ENCODE peak calls at places on chromosome 6, in four cellular contexts. D is endothelial cell of umbilical vein, K is A549, W is K562. C is an unnamed sample.

GRCh38 chr6:19052219-19052618 is 665.1 kb downstream of the RNF144B start:
- DNase-seq in D (no peak), W (no peak), K (no peak), C (no peak)

GRCh38 chr6:78538002-78538401 is 329.3 kb upstream of the IRAK1BP1 start:
- DNase-seq in K (no peak), D (peak), W (no peak), C (no peak)

GRCh38 chr6:132445201-132445951 is 44.1 kb upstream of the MOXD1 start:
- DNase-seq in K (peak), D (no peak), W (no peak), C (no peak)

GRCh38 chr6:42042108-42042507 is 8.2 kb upstream of the TAF8 start:
- DNase-seq in K (no peak), W (no peak), D (no peak), C (no peak)

GRCh38 chr6:87393026-87393622 is 14.6 kb upstream of the CFAP206 start:
- DNase-seq in D (peak), W (peak), K (peak), C (peak)

GRCh38 chr6:89599727-89600126 is 38.8 kb downstream of the LYRM2 start:
- DNase-seq in W (no peak), K (no peak), D (no peak), C (no peak)

GRCh38 chr6:118141211-118141610 is 234.1 kb downstream of the SLC35F1 start:
- DNase-seq in K (no peak), D (no peak), W (no peak), C (no peak)

GRCh38 chr6:38806271-38806670 is 91.2 kb downstream of the DNAH8 start:
- DNase-seq in K (no peak), D (no peak), W (no peak), C (no peak)

GRCh38 chr6:88004707-88005106 is 42.9 kb upstream of the SPACA1 start:
- DNase-seq in W (no peak), K (no peak), D (no peak), C (peak)

GRCh38 chr6:45569210-45569945 is 191.6 kb upstream of the SUPT3H start:
- DNase-seq in D (no peak), K (no peak), W (no peak), C (no peak)

GRCh38 chr6:105804000-105804399 is 282.1 kb upstream of the PRDM1 start:
- DNase-seq in D (no peak), W (no peak), K (no peak), C (no peak)

GRCh38 chr6:99495466-99495865 is 19.8 kb downstream of the USP45 start:
- DNase-seq in K (no peak), W (no peak), D (no peak), C (no peak)

GRCh38 chr6:26304213-26305096 is 60.5 kb upstream of the BTN3A2 start:
- DNase-seq in W (no peak), K (no peak), D (no peak), C (peak)

GRCh38 chr6:52233975-52234823 is 10.1 kb downstream of the IL17F start:
- DNase-seq in D (peak), K (peak), W (peak), C (peak)

GRCh38 chr6:19896580-19897010 is 59.4 kb downstream of the ID4 start:
- DNase-seq in W (no peak), K (no peak), D (no peak), C (no peak)

GRCh38 chr6:157260735-157261134 is 62.6 kb downstream of the TMEM242 start:
- DNase-seq in K (no peak), W (no peak), D (no peak), C (no peak)

GRCh38 chr6:13767121-13767794 is 47.1 kb downstream of the MCUR1 start:
- DNase-seq in W (no peak), D (peak), K (no peak), C (no peak)

GRCh38 chr6:36657265-36657664 is 21.2 kb upstream of the CDKN1A start:
- DNase-seq in D (no peak), W (no peak), K (no peak), C (no peak)

GRCh38 chr6:56399250-56399671 is 151.9 kb upstream of the COL21A1 start:
- DNase-seq in D (no peak), W (no peak), K (peak), C (no peak)

GRCh38 chr6:138818496-138819194 is 22.8 kb downstream of the ECT2L start:
- DNase-seq in W (no peak), K (no peak), D (peak), C (peak)

GRCh38 chr6:11645016-11645415 is 107.5 kb downstream of the TMEM170B start:
- DNase-seq in K (no peak), W (no peak), D (no peak), C (peak)

GRCh38 chr6:62102387-62102786 is 183.6 kb downstream of the KHDRBS2 start:
- DNase-seq in W (no peak), D (no peak), K (no peak), C (no peak)

GRCh38 chr6:167649486-167649885 is 177.2 kb upstream of the AFDN start:
- DNase-seq in D (no peak), K (no peak), W (peak), C (no peak)

GRCh38 chr6:75334266-75335040 is 49.9 kb upstream of the TMEM30A start:
- DNase-seq in W (no peak), D (peak), K (no peak), C (peak)

GRCh38 chr6:28632326-28632851 is 106.7 kb downstream of the GPX5 start:
- DNase-seq in K (no peak), W (no peak), D (no peak), C (peak)

GRCh38 chr6:118296129-118296852 is 251.8 kb upstream of the PLN start:
- DNase-seq in D (no peak), W (no peak), K (no peak), C (no peak)

GRCh38 chr6:87092435-87092834 is 2.5 kb downstream of the CGA start:
- DNase-seq in W (no peak), D (no peak), K (no peak), C (no peak)

GRCh38 chr6:33772114-33772830 is 16.7 kb downstream of the LEMD2 start:
- DNase-seq in K (no peak), D (peak), W (no peak), C (no peak)

GRCh38 chr6:155185544-155185943 is 78.3 kb upstream of the CLDN20 start:
- DNase-seq in K (peak), D (peak), W (no peak), C (no peak)

GRCh38 chr6:169161572-169162167 is 92.0 kb downstream of the THBS2 start:
- DNase-seq in D (no peak), K (no peak), W (no peak), C (no peak)

GRCh38 chr6:76342611-76343160 is 270.2 kb upstream of the IMPG1 start:
- DNase-seq in W (no peak), K (no peak), D (no peak), C (no peak)

GRCh38 chr6:106805017-106805335 is 169.6 kb downstream of the CD24 start:
- DNase-seq in W (no peak), D (no peak), K (no peak), C (no peak)

GRCh38 chr6:158213925-158214674 is 46.0 kb downstream of the GTF2H5 start:
- DNase-seq in D (peak), W (peak), K (peak), C (peak)

GRCh38 chr6:96468681-96469224 is 52.9 kb upstream of the UFL1 start:
- DNase-seq in K (no peak), W (no peak), D (no peak), C (peak)

GRCh38 chr6:35677456-35677855 is 11.3 kb downstream of the FKBP5 start:
- DNase-seq in D (no peak), W (no peak), K (no peak), C (no peak)

GRCh38 chr6:16602035-16602434 is 159.2 kb downstream of the ATXN1 start:
- DNase-seq in K (no peak), D (no peak), W (no peak), C (no peak)

GRCh38 chr6:39574991-39575390 is 150.2 kb downstream of the KIF6 start:
- DNase-seq in D (no peak), K (no peak), W (no peak), C (no peak)

DNA sequence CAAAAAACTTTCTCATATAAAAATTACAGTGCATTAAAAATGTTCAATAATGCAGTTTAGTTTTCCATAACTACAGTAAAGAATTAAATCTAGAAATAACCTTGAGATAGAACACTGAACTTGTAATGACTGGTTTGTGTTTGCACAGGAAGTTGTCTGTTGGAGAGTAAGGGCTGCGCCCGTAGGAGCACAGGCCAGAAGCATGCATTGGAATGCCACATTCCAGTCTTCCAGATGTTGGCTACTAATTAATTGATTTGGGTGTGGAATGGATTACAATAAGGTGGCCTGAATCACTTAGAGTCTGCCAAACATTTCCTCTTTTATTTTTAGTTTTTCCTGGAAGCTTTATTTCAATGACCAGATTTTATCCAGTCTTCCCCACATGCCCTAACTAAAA is 582.6 kb upstream of the MMS22L start:
- DNase-seq in D (no peak), K (no peak), W (no peak), C (no peak)
- H3K4me3 ChIP-seq in D (no peak), K (no peak), W (no peak), C (no peak)

GRCh38 chr6:85866373-85866740 is 223.7 kb upstream of the SYNCRIP start:
- DNase-seq in K (no peak), W (no peak), D (no peak), C (no peak)
- TF ChIP-seq MYC in K (no peak), W (no peak), D (no peak), C (no peak)

DNA sequence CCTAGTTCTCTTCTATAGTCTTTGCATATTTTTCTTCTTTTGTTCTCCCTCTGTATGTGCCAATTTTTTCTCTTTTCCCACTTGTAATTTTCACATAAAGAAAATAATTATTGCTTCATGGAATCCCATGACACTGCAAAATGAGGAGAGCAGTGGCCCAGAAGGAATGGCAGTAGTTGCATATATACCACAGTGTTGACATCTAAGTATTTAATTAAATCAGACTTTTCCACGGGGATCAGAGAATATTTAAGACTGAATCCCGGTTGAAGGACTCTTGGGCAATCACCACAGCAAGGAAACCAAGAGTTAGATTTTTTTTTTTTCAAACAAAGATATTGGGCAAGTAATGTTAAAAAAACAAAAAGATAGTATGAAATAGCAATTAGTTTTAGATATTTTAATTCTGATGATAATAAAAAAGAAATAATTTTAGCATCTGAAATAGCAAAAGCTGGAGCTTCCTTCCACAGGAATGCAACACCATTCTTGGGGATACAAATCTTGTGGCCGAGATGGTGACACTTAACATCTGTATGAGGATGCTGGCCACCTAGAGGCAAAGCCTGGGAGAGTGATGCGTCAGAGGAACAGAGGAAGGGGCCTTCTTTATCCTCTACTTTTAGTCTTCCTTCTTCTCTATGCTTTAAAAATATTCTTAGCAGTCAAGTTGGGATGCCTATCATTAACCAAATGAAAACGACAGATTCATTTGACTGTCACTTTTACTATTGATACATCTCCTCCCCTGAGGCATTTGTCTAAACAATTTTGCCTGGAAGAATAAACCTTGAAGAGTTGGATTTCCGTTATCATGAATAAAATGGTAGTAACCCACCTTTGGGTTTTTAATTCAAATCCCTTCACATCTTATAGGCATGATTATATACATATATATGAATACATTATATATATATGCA is 356.2 kb downstream of the GJA1 start:
- DNase-seq in K (no peak), W (no peak), D (no peak), C (peak)
- TF ChIP-seq CTCF in K (no peak), W (no peak), D (no peak), C (no peak)

DNA sequence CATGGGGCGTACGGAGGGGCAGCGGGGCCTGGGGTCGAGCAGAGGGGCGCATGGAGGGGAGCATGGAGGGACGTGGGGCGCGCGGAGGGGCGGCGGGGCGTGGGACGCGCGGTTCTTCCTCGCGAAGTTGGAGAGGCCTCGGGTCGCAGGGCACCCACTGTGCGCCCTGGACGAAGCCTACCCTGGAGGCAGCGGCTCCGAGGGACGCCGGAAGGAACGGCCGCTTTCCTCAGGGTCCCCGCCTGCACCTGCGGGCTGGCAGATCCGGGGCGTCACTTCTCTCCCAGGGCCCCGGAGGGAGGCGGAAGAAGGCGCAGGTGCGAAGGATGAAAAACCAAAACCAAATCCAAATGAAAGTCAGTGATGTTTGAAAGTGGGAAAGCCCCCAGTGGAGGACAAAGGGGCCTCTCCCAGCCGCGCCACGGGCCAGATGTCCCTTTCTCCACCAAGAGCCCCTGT is 142.1 kb upstream of the PDE10A start:
- DNase-seq in K (no peak), W (no peak), D (no peak), C (no peak)
- H3K4me3 ChIP-seq in K (no peak), W (no peak), D (no peak), C (no peak)